ENCODE peak calls at places on chromosome 14, in ten cellular contexts. G is sigmoid colon, C is ovary, O is body of pancreas, F is heart left ventricle, H is uterus, I is suprapubic skin, N is transverse colon, Z is Peyer's patch, S is stomach. D is an unnamed sample. For H3K27me3, the result is how much of the 10 kb centered on the place peaks cover.

GRCh38 chr14:38003746-38004609 is 203.7 kb upstream of the SSTR1 start:
- DNase-seq in N (no peak), G (no peak), C (no peak), F (no peak), H (no peak), I (no peak), Z (no peak), O (no peak), S (no peak), D (no peak)

GRCh38 chr14:91919814-91920213 is 27.7 kb downstream of the FBLN5 start:
- DNase-seq in Z (no peak), O (no peak), G (peak), N (no peak), S (no peak), F (peak), C (no peak), H (no peak), I (no peak), D (no peak)

GRCh38 chr14:58341152-58341748 is 42.9 kb downstream of the ARID4A start:
- DNase-seq in Z (no peak), G (no peak), O (no peak), F (no peak), N (no peak), S (no peak), H (no peak), C (no peak), I (no peak), D (no peak)

GRCh38 chr14:102928412-102929348 is 6.2 kb downstream of the AMN start:
- DNase-seq in H (peak), N (peak), O (peak), F (no peak), G (no peak), S (peak), Z (peak), I (peak), C (peak), D (peak)

GRCh38 chr14:72916174-72916573 is 10.1 kb upstream of the DCAF4 start:
- DNase-seq in G (no peak), O (no peak), N (no peak), F (no peak), I (no peak), S (no peak), Z (no peak), H (no peak), C (no peak), D (no peak)

GRCh38 chr14:50038398-50039119 is 77.8 kb downstream of the VCPKMT start:
- DNase-seq in I (no peak), N (no peak), G (no peak), C (no peak), Z (no peak), H (peak), S (no peak), O (no peak), F (no peak), D (no peak)

GRCh38 chr14:67172520-67172919 is 16.7 kb upstream of the GARIN2 start:
- DNase-seq in H (no peak), S (no peak), F (no peak), N (no peak), C (no peak), G (no peak), I (no peak), O (no peak), Z (no peak), D (no peak)

GRCh38 chr14:33525626-33526025 is 425.2 kb downstream of the EGLN3 start:
- DNase-seq in C (no peak), I (no peak), F (no peak), S (no peak), H (no peak), N (no peak), Z (no peak), O (no peak), G (no peak), D (no peak)

GRCh38 chr14:104554088-104554607 is 25.4 kb upstream of the C14orf180 start:
- DNase-seq in F (peak), S (no peak), C (peak), G (peak), H (peak), Z (peak), I (no peak), O (peak), N (no peak), D (peak)

GRCh38 chr14:104553166-104554087 is 26.1 kb upstream of the C14orf180 start:
- DNase-seq in C (no peak), O (no peak), N (no peak), I (peak), Z (peak), H (no peak), G (peak), F (peak), S (no peak), D (peak)

GRCh38 chr14:104556256-104557021 is 23.1 kb upstream of the C14orf180 start:
- DNase-seq in H (no peak), I (no peak), F (peak), C (peak), O (peak), Z (peak), G (peak), N (peak), S (no peak), D (peak)

GRCh38 chr14:104555621-104556255 is 23.8 kb upstream of the C14orf180 start:
- DNase-seq in F (peak), Z (peak), C (no peak), G (peak), S (no peak), H (no peak), O (peak), I (no peak), N (no peak), D (peak)

DNA sequence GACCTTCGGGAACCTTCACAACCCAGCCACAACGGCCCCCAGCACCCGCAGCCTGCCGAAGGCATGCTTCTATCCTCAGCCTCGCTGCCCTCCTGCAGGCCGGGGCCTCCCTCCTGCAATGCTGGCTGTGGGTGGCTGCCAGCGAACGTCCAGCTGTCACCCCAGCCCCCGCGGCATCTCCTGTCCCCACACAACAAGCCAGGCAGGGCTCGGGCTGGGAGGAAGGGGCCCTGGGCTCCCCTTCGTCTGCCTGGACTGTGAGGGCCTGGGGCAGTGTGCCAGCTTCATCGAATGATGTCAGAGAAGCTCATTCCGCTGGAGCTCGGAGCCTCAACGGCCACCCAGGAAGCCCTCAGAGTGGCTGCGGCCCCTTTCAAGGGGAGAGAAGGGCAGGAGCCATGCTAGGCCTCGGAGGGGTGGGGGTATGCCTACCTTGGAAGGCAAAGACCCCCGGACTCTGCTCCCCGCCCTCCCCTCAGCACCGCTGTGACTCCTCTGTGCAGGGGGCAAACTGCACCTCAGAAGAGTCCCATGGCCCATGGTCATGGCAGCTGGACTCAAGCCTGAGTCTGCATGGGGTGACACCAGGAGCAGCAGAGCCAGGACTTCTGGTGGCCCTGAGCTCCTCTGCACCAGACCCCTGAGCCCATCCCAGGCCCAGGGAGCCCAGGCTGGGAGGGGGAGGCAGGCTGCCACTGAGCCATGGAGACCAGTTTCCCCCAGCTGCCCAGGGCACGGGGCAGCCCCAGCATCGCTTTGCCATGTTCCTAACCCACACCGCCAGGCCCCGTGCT is 24.8 kb upstream of the C14orf180 start:
- DNase-seq in O (peak), N (peak), F (peak), H (peak), I (no peak), C (peak), S (no peak), G (peak), Z (peak), D (peak)
- H3K27me3 ChIP-seq in O (under half), N (under half), F (under half), H (under half), I (half or more), C (under half), S (under half), G (under half), Z (under half), D (under half)

GRCh38 chr14:76761198-76761848 is at the start of gene VASH1:
- DNase-seq in I (peak), H (no peak), O (no peak), C (peak), G (peak), S (peak), Z (peak), F (peak), N (peak), D (peak)
- TF ChIP-seq POLR2A in I (no peak), H (peak), O (no peak), C (no peak), G (no peak), S (no peak), Z (no peak), F (no peak), N (no peak), D (peak)

GRCh38 chr14:99118946-99119345 is 153.1 kb downstream of the BCL11B start:
- DNase-seq in C (no peak), F (no peak), N (no peak), G (no peak), S (peak), I (no peak), O (no peak), H (no peak), Z (no peak), D (no peak)
- H3K27me3 ChIP-seq in C (under half), F (under half), N (under half), G (under half), S (under half), I (under half), O (under half), H (under half), Z (under half), D (under half)

DNA sequence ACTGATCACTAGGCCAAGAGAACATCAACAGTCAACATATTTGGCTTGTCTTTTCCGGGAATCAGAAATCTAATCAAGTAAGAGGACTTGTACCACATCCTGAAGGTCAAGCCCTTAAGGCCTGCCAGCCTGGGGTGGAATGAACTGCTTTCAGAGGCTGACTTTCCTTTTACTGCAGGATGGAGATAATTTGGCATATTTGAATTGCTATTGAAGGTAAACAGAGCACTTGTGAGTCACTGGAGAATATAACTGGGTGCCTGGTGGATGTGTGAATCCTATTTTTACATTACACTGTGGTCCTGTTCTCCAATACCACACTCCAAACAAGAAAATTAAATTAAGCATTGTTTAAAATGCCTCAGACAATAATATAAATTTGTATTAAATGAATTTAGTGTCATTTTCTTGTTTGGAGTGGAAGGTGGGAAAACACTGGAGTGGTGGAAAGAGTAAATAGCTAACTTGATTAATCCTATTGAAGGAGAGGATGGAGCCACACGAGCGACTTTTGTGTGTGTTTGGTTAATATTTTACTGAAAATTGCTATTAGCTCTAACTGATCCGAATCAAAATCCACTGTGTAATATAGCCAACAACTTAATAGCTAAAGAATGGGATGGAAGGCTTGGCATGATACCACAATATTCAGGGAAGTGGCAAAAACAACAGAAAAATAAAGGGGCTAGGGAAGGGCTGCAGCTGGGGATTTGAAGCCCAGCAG is 89.4 kb downstream of the OTX2 start:
- DNase-seq in G (no peak), O (no peak), C (no peak), F (no peak), N (no peak), Z (no peak), H (no peak), S (no peak), I (no peak), D (no peak)
- TF ChIP-seq POLR2A in G (no peak), O (no peak), C (no peak), F (no peak), N (no peak), Z (no peak), H (no peak), S (no peak), I (no peak), D (no peak)

DNA sequence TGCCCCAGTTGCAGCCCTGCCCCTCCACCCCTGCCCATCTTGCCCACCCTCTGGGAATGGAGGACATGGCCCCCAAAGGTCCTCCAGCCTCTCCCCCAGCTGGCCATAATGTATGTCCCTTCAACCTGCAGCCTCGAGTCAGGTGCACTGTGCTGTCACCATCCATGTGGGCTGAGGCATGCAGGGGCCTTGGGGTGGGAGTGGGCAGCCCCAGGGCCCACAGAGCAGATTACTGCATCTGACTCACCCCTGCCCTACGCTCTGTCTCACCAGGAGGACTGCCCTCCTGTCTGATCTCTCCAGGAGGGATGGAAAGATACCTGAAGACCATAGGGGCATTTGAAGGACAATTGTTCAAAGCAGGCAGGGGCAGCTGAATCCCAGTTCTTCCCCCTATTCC is 13.3 kb downstream of the SYNDIG1L start:
- DNase-seq in I (no peak), C (no peak), H (no peak), S (no peak), G (no peak), Z (no peak), N (no peak), O (no peak), F (no peak), D (no peak)
- H3K27me3 ChIP-seq in I (under half), C (under half), H (under half), S (under half), G (under half), Z (under half), N (under half), O (under half), F (under half), D (under half)

GRCh38 chr14:52790011-52790755 is 1.2 kb downstream of the GNPNAT1 start:
- DNase-seq in G (no peak), S (no peak), H (no peak), O (peak), F (no peak), I (no peak), C (no peak), N (no peak), Z (no peak), D (no peak)

GRCh38 chr14:52793061-52793460 is 1.7 kb upstream of the GNPNAT1 start:
- DNase-seq in S (no peak), G (no peak), C (no peak), F (no peak), H (no peak), N (no peak), Z (no peak), O (no peak), I (no peak), D (no peak)

GRCh38 chr14:52790756-52791203 is 627 bp downstream of the GNPNAT1 start:
- DNase-seq in N (no peak), S (no peak), I (peak), O (no peak), C (no peak), G (no peak), H (no peak), F (no peak), Z (no peak), D (no peak)

GRCh38 chr14:52792097-52792415 is 649 bp upstream of the GNPNAT1 start:
- DNase-seq in Z (no peak), H (no peak), S (no peak), O (no peak), G (no peak), F (no peak), I (no peak), C (no peak), N (no peak), D (no peak)

DNA sequence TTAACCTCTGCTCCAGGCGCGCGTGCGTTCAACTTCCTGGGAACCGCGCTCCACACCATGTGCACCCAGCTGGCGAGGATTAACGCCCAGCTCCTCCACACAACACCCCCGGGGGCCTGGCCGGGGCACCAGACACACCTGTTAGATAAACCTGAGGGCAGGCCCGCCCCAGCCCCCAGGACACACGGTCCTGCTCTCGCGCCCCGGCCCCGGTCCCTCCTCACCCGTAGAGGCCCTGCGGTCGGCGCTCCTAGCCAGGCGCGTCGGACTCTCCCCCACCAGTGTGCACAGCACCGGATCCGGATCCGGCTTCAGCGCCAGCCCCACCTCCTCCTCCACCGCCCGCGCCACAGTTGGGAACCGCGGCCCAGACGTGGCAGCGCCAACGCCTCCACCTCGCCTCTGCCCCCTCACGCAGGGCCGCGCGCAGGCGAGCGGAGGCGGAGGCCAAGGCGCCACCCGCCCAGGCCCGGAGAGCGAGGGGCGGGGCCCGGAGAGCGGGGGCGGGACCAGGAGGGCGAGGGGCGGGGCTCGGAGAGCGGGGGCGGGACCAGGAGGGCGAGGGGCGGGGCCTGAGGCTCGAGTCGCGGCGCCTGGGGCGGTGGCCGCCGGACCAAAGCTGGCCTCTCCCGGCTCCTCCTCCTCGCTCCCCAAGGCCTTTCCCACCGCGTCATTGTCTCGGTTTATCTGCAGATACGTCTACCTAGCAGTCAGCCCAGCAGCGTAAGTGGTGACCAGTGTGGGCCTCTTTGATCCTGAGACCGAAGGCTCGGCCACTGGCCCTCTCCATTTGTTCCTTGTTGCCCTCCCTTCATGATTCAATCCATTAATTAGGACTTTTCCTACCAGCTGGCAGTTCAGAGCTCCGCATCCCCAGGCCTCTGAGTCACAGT is at the start of gene GNPNAT1:
- DNase-seq in S (peak), O (peak), C (peak), F (peak), H (peak), I (peak), G (peak), N (peak), Z (peak), D (peak)
- TF ChIP-seq POLR2A in S (no peak), O (peak), C (peak), F (no peak), H (peak), I (peak), G (peak), N (peak), Z (peak), D (peak)

DNA sequence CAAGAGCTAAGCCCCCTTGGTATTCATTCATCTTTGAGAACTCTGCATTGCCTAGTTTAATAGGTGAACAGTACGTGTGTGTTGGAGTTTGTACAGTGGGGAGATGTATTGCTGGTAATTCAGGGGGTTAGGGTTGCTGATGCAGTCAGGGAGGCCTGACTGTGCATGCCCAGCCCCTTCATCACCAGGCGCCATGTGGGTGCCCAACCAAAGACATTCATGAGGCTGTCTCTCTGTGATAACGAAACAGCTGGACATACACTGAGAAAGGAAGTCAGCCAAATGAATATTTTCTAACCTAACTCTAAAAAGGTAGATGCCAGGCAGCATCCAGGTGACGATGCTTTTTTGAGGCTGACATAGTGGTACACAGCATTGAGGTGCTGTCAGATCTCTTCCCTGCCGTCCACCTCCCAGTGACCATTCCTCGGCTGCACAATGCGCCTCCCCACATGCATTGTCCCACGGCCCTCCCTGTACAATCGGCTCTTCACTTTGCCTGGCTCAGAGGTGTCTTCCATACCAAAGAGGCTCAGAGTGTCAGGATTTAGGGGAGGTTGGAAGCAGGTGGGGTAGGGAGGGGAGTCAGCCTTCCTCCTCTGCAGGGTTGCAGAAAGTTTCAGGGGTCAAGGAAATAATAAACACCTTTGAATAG is 19.0 kb downstream of the EML1 start:
- DNase-seq in N (no peak), O (no peak), F (no peak), S (no peak), G (no peak), C (no peak), I (no peak), Z (no peak), H (no peak), D (no peak)
- H3K27me3 ChIP-seq in N (under half), O (under half), F (under half), S (under half), G (under half), C (under half), I (under half), Z (under half), H (under half), D (under half)

DNA sequence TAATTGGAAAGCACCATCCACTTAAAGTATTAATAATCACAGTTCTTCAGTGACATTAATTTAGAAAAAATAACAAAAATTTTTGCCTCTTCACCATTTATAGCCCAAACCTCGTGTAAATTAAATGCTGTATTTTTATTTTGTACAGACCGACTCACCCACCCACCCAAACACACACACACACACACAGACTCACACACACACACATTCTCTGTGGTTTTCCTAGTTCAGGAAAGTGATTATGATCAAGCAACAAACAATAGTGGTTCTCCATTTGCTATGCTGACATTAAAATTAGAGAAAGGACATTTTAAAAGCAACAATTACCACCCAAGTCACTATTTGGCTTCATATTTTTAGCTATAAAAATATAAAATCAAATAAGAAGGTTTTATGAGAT is 112.5 kb upstream of the FLRT2 start:
- DNase-seq in I (no peak), H (no peak), S (no peak), N (no peak), Z (no peak), C (no peak), F (no peak), G (no peak), O (no peak), D (no peak)
- TF ChIP-seq POLR2A in I (no peak), H (no peak), S (no peak), N (no peak), Z (no peak), C (no peak), F (no peak), G (no peak), O (no peak), D (no peak)